ENCODE peak calls at places on chromosomes 1 and 21, in eight cellular contexts. A is testis, J is GM23338, E is upper lobe of right lung, C is fibroblast of lung, H is foreskin fibroblast, K is AG09309, L is cardiac muscle cell. U is an unnamed sample.

GRCh38 chr21:46060596-46061061 is 37.3 kb upstream of the COL6A2 start:
- DNase-seq in L (peak), H (peak), C (peak), A (peak), E (peak), K (peak), J (no peak), U (peak)

GRCh38 chr1:44168520-44169098 is 27.2 kb upstream of the KLF18 start:
- DNase-seq in K (no peak), C (no peak), L (no peak), H (no peak), E (no peak), J (peak), A (no peak), U (no peak)

GRCh38 chr1:77322061-77322900 is 40.5 kb downstream of the AK5 start:
- DNase-seq in J (peak), C (peak), H (peak), A (no peak), K (peak), L (peak), E (no peak), U (peak)

GRCh38 chr1:207289756-207290155 is 31.7 kb upstream of the CD55 start:
- DNase-seq in K (no peak), J (no peak), H (no peak), A (no peak), C (no peak), E (no peak), L (no peak), U (no peak)

GRCh38 chr1:85300140-85300539 is 23.7 kb upstream of the BCL10 start:
- DNase-seq in L (no peak), C (no peak), J (no peak), H (no peak), E (no peak), K (no peak), A (no peak), U (no peak)

GRCh38 chr1:232628335-232629214 is 1.4 kb downstream of the SIPA1L2 start:
- DNase-seq in K (no peak), A (peak), C (peak), L (peak), E (no peak), H (peak), J (no peak), U (peak)

GRCh38 chr1:48062353-48062752 is 65.2 kb upstream of the TRABD2B start:
- DNase-seq in J (no peak), H (no peak), A (no peak), E (no peak), L (no peak), C (no peak), K (no peak), U (no peak)

GRCh38 chr1:206829282-206829681 is 36.1 kb upstream of the IL20 start:
- DNase-seq in J (no peak), H (no peak), E (no peak), A (no peak), C (no peak), K (no peak), L (no peak), U (no peak)

GRCh38 chr1:62285984-62286481 is 33.2 kb downstream of the KANK4 start:
- DNase-seq in H (no peak), C (no peak), K (no peak), L (no peak), E (no peak), J (peak), A (no peak), U (no peak)

GRCh38 chr21:14215971-14216621 is at the start of gene RBM11:
- DNase-seq in H (no peak), E (peak), J (peak), K (no peak), L (peak), C (peak), A (peak), U (peak)

GRCh38 chr1:27027575-27028250 is 15.1 kb upstream of the TENT5B start:
- DNase-seq in L (peak), H (no peak), K (no peak), C (no peak), J (no peak), E (no peak), A (no peak), U (no peak)

GRCh38 chr1:29676496-29676895 is 440.2 kb downstream of the PTPRU start:
- DNase-seq in K (no peak), H (no peak), L (no peak), J (no peak), E (peak), A (no peak), C (no peak), U (no peak)

GRCh38 chr1:105137543-105138444 is 1388.1 kb downstream of the AMY1C start:
- DNase-seq in L (no peak), A (peak), C (no peak), J (peak), E (no peak), K (no peak), H (no peak), U (no peak)

GRCh38 chr1:1461721-1462317 is 9.7 kb upstream of the ATAD3B start:
- DNase-seq in A (no peak), K (no peak), E (peak), C (no peak), J (no peak), L (no peak), H (no peak), U (no peak)

GRCh38 chr1:13782634-13782995 is 82.6 kb downstream of the PRDM2 start:
- DNase-seq in A (no peak), H (no peak), E (no peak), C (no peak), L (no peak), K (no peak), J (no peak), U (no peak)
- H3K4me3 ChIP-seq in A (no peak), H (peak), E (peak), C (peak), L (no peak), K (no peak), J (no peak), U (no peak)

DNA sequence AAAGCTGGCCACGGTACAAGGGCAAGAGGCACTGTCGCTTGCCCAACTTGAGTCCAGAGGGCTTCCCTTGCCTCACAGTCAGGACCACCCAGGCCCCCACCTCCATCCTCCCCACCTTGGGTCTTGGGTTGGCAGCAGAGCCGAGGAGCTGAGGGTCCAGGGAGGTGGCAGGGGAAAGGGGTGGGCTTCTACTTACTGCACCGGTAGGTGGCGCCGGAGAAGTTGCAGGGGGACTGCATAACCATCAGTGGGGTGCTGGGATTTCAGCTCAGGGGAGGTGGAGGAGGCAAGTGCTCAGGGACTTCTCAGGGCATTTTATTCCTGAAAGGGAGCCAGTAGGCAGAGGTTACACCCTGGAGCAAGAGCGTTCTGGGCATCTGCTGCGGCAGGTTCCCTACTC is 44.0 kb downstream of the TRIM62 start:
- DNase-seq in J (peak), C (peak), L (peak), E (no peak), A (no peak), K (no peak), H (no peak), U (no peak)
- TF ChIP-seq CTCF in J (peak), C (peak), L (peak), E (peak), A (peak), K (peak), H (peak), U (peak)

DNA sequence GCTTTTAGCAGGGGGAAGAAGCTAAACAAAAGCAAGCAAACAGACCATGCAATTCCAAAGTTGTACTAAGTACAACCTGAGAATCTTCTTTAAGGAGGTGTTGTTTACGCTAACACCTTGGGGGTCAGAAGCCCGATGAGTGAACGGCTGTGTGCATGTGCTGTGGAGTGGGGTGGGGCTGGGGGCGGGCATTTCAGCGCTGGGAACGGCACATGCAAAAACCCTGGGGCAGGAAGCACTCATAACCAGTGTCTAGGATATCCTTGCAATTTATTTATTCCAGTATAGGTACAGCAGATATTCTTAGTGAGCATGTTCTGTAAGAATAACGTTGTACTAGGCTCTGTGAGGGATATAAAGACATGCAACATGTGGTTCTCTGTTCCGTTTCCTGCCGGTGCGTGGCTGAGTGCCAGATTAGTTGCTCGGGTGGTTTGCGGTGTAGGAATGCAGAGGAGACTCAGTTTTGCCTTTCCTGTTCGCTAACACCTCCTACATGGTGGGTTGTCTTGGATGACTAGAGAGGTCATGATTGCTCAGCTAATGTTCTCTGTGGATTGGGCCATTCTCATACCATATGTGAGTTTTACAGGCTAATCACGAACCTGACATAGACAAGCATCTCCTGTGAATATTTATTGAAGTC is 3.7 kb downstream of the FASLG start:
- DNase-seq in K (peak), C (peak), J (no peak), H (peak), E (peak), L (peak), A (peak), U (peak)
- H3K4me3 ChIP-seq in K (no peak), C (no peak), J (no peak), H (no peak), E (peak), L (no peak), A (no peak), U (no peak)

DNA sequence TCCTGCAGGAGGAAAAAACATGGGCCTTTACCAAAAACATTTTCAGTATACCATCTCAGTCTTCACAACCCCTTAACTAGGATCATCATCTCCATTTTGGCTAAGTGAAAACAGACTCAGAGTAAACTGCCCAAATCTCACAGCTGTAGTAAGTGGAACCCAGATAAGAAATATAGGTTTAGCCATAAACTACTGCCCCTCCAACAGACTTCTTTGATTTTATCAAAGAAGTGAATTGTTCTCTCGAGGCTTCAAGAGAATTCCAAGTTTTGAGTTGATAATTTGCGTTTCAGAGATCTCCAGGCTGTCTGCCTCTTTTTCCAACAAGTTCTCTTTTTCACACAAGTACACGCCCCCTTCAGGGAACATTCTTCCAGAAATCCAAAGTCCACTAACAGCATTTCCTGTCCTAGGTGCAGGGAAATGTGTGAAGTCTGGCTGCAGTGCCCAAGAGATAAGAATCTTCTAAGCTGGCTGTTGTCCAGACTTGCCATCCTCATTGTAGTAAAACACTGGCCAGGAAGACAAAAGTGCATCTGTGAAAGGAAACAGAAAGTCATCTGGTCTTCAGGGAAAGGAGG is 30.8 kb downstream of the RNF19B start:
- DNase-seq in E (no peak), K (no peak), C (peak), H (no peak), L (peak), A (no peak), J (peak), U (no peak)
- TF ChIP-seq CTCF in E (no peak), K (peak), C (no peak), H (no peak), L (no peak), A (no peak), J (peak), U (peak)

DNA sequence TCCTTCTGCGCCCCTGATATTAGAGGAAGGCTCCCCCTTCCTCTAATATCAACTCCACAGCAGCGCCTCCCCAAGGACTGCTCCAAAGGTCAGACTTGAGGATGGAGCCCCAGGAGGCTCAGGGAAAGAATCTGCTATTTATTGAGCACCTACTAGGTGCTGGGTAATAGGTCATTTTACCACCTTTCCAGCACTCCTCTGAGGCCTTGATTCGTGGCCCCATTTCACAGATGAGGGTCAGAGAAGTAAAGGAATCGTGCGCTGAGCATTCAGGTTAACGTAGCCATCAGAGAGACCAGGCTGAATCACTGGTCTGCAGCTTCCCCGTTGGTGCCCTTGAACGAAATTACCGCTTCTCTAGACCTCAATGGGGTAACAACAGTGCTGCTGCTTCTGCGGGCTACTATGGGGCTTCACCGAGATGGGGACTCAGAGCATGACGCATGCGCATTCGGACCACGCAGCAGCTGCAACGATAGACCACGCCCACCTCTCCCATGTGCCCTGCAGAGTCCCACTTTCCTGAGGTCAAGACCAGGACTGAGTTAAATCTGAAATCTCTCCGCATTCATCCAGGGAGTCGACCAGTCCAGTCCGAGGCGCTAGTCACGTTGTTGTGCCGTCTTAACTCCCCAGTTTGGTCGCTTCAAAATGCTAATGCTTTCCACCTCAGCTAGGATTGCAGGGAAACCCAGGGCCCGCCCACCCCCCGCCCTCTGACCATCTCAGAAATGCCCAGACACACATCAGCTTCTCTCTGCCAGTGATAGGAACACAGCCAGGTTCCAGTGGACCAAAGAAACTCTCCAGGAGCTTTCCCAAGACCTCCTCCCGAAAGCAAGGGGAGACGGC is 12.9 kb downstream of the CAMK2N1 start:
- DNase-seq in H (peak), J (peak), E (no peak), L (peak), A (peak), K (no peak), C (peak), U (no peak)
- H3K4me3 ChIP-seq in H (no peak), J (peak), E (no peak), L (no peak), A (no peak), K (no peak), C (no peak), U (peak)

GRCh38 chr21:38171723-38172344 is 85.0 kb upstream of the KCNJ15 start:
- DNase-seq in L (peak), J (peak), K (no peak), H (peak), E (no peak), C (peak), A (no peak), U (no peak)
- TF ChIP-seq CTCF in L (peak), J (peak), K (peak), H (peak), E (no peak), C (no peak), A (no peak), U (peak)

GRCh38 chr1:36481771-36482723 is 666 bp downstream of the CSF3R start:
- DNase-seq in K (no peak), L (no peak), E (no peak), H (no peak), J (no peak), C (no peak), A (no peak), U (no peak)
- H3K4me3 ChIP-seq in K (no peak), L (no peak), E (peak), H (no peak), J (no peak), C (no peak), A (no peak), U (no peak)

GRCh38 chr1:240831922-240832321 is 220.0 kb upstream of the GREM2 start:
- DNase-seq in L (no peak), K (no peak), A (no peak), E (no peak), C (no peak), J (no peak), H (no peak), U (no peak)
- TF ChIP-seq CTCF in L (no peak), K (peak), A (no peak), E (no peak), C (no peak), J (no peak), H (no peak), U (peak)

GRCh38 chr1:66778969-66779368 is 22.1 kb downstream of the INSL5 start:
- DNase-seq in A (no peak), J (no peak), E (no peak), C (no peak), K (peak), H (no peak), L (peak), U (no peak)
- H3K4me3 ChIP-seq in A (no peak), J (no peak), E (peak), C (peak), K (no peak), H (no peak), L (no peak), U (no peak)